ENCODE peak calls at places on chromosomes 13 and 19, in eight cellular contexts. D, F, Y, Z, R, Q, E and I are unnamed samples. For H3K4me1, the result is how much of the 10 kb centered on the place peaks cover.

GRCh38 chr13:94073006-94073744 is 406.3 kb downstream of the DCT start:
- DNase-seq in D (peak), F (no peak), Y (no peak), Z (no peak), R (no peak), Q (no peak), E (no peak), I (no peak)

GRCh38 chr13:31528176-31528575 is 211.2 kb upstream of the RXFP2 start:
- DNase-seq in D (no peak), F (no peak), Y (no peak), Z (no peak), R (no peak), Q (no peak), E (no peak), I (no peak)

GRCh38 chr13:92566767-92567166 is 659.8 kb upstream of the GPC6 start:
- DNase-seq in D (no peak), F (no peak), Y (no peak), Z (no peak), R (no peak), Q (no peak), E (no peak), I (no peak)

GRCh38 chr13:109412232-109412935 is 374.0 kb downstream of the IRS2 start:
- DNase-seq in D (peak), F (peak), Y (peak), Z (no peak), R (peak), Q (peak), E (no peak), I (no peak)

GRCh38 chr13:23883255-23883654 is 5.9 kb downstream of the MIPEP start:
- DNase-seq in D (no peak), F (no peak), Y (no peak), Z (no peak), R (no peak), Q (no peak), E (no peak), I (no peak)

GRCh38 chr19:40466219-40467006 is at the start of gene SPTBN4:
- DNase-seq in D (no peak), F (no peak), Y (no peak), Z (no peak), R (peak), Q (peak), E (no peak), I (peak)

GRCh38 chr19:48940902-48941301 is 7.4 kb downstream of the DHDH start:
- DNase-seq in D (no peak), F (no peak), Y (no peak), Z (no peak), R (no peak), Q (no peak), E (no peak), I (no peak)

GRCh38 chr13:46166221-46166584 is 15.8 kb downstream of the LCP1 start:
- DNase-seq in D (no peak), F (no peak), Y (no peak), Z (no peak), R (no peak), Q (no peak), E (no peak), I (no peak)

GRCh38 chr13:46799139-46799538 is 2.2 kb upstream of the ESD start:
- DNase-seq in D (no peak), F (no peak), Y (no peak), Z (no peak), R (no peak), Q (no peak), E (no peak), I (no peak)

GRCh38 chr19:5935473-5936307 is 21.6 kb downstream of the CAPS start:
- DNase-seq in D (no peak), F (no peak), Y (no peak), Z (no peak), R (no peak), Q (no peak), E (no peak), I (no peak)

GRCh38 chr19:4640247-4641000 is 1.1 kb downstream of the TNFAIP8L1 start:
- DNase-seq in D (no peak), F (no peak), Y (no peak), Z (no peak), R (peak), Q (peak), E (no peak), I (no peak)

GRCh38 chr19:45705115-45705514 is 12.6 kb downstream of the QPCTL start:
- DNase-seq in D (no peak), F (no peak), Y (no peak), Z (no peak), R (no peak), Q (no peak), E (no peak), I (no peak)

GRCh38 chr19:44960906-44961734 is 5.9 kb downstream of the CLPTM1 start:
- DNase-seq in D (no peak), F (no peak), Y (no peak), Z (peak), R (no peak), Q (peak), E (no peak), I (no peak)

GRCh38 chr13:58953638-58954037 is 1210.1 kb downstream of the DIAPH3 start:
- DNase-seq in D (no peak), F (no peak), Y (no peak), Z (peak), R (no peak), Q (no peak), E (no peak), I (no peak)

GRCh38 chr19:45767410-45767880 is 1.6 kb downstream of the SIX5 start:
- DNase-seq in D (peak), F (peak), Y (peak), Z (no peak), R (peak), Q (peak), E (no peak), I (peak)

GRCh38 chr19:33459691-33460090 is 61.9 kb downstream of the PEPD start:
- DNase-seq in D (no peak), F (no peak), Y (no peak), Z (no peak), R (no peak), Q (no peak), E (no peak), I (peak)

GRCh38 chr19:52094526-52094925 is 1.0 kb downstream of the ZNF841 start:
- DNase-seq in D (no peak), F (no peak), Y (no peak), Z (no peak), R (no peak), Q (no peak), E (no peak), I (no peak)

GRCh38 chr19:3818918-3819317 is 32.7 kb upstream of the MATK start:
- DNase-seq in D (no peak), F (no peak), Y (no peak), Z (no peak), R (no peak), Q (no peak), E (no peak), I (no peak)

GRCh38 chr19:46976845-46977320 is 42.8 kb upstream of the NPAS1 start:
- DNase-seq in D (peak), F (peak), Y (peak), Z (no peak), R (no peak), Q (no peak), E (no peak), I (peak)

GRCh38 chr19:46975011-46975917 is 44.4 kb upstream of the NPAS1 start:
- DNase-seq in D (peak), F (no peak), Y (no peak), Z (no peak), R (no peak), Q (no peak), E (no peak), I (no peak)

GRCh38 chr19:46977548-46977947 is 42.1 kb upstream of the NPAS1 start:
- DNase-seq in D (no peak), F (no peak), Y (no peak), Z (no peak), R (no peak), Q (no peak), E (no peak), I (no peak)

GRCh38 chr19:46974181-46974580 is 45.5 kb upstream of the NPAS1 start:
- DNase-seq in D (no peak), F (no peak), Y (no peak), Z (no peak), R (no peak), Q (no peak), E (no peak), I (no peak)

DNA sequence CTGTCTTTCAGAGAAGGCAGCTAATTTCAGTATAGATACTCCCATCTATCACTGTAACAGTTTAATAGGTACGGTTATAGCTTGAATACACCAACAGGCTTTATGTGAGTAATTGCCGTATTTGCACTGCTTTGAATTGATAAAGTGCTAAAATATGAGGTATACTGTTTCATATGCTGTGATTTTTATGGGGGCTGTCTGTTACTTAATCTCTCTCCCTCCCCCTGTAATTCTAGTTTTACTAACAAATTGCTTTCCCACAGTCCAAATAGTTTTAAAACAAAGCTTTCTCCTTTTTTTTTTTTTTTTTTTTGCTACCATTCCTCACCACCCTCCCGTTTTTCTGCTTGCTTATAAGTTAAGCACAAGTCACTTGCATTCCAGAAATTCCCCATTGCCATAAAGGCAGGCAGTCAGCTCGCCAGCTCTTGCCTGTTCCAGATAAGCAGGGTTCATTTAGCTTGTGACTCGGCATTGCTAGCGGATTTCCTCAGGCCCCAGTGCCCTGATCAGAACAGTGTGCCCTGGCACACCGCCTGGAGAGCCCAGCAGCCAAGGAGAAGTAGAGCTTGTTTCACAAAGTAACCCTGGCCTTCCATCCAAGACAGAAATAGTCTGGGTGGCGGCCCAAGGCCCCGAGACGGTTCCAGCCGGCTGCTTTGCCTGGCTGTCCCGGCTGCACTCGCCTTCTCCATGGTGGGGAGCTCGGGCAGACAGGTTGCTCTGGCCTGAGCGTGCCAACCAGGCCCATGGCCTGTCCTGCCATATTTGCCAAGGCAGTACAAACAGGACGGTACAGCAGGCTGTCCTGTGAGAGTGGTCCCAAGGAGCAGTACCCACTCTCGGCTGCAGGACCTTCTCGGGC is 43.5 kb upstream of the NPAS1 start:
- DNase-seq in D (peak), F (peak), Y (peak), Z (no peak), R (peak), Q (peak), E (peak), I (peak)
- H3K4me1 ChIP-seq in D (under half), F (half or more), Y (half or more), Z (under half), R (under half), Q (under half), E (under half), I (under half)

GRCh38 chr19:15289673-15290072 is 42.7 kb downstream of the BRD4 start:
- DNase-seq in D (no peak), F (no peak), Y (no peak), Z (no peak), R (no peak), Q (no peak), E (no peak), I (no peak)

GRCh38 chr19:15286688-15287355 is 45.5 kb downstream of the BRD4 start:
- DNase-seq in D (no peak), F (no peak), Y (no peak), Z (peak), R (no peak), Q (no peak), E (no peak), I (no peak)

GRCh38 chr19:15287496-15287895 is 44.8 kb downstream of the BRD4 start:
- DNase-seq in D (no peak), F (no peak), Y (no peak), Z (no peak), R (no peak), Q (no peak), E (no peak), I (no peak)

GRCh38 chr19:15290149-15290548 is 42.2 kb downstream of the BRD4 start:
- DNase-seq in D (no peak), F (no peak), Y (no peak), Z (no peak), R (no peak), Q (no peak), E (no peak), I (no peak)

GRCh38 chr19:15288146-15288963 is 44.0 kb downstream of the BRD4 start:
- DNase-seq in D (no peak), F (peak), Y (no peak), Z (peak), R (no peak), Q (no peak), E (no peak), I (peak)
- H3K4me3 ChIP-seq in D (no peak), F (peak), Y (peak), Z (peak), R (no peak), Q (no peak), E (no peak), I (no peak)

GRCh38 chr19:16366056-16366432 is 41.4 kb downstream of the KLF2 start:
- DNase-seq in D (no peak), F (no peak), Y (no peak), Z (no peak), R (no peak), Q (no peak), E (no peak), I (no peak)

GRCh38 chr19:16367269-16367683 is 42.6 kb downstream of the KLF2 start:
- DNase-seq in D (no peak), F (no peak), Y (no peak), Z (peak), R (no peak), Q (no peak), E (no peak), I (no peak)

GRCh38 chr19:16365300-16365996 is 40.8 kb downstream of the KLF2 start:
- DNase-seq in D (no peak), F (no peak), Y (no peak), Z (no peak), R (no peak), Q (no peak), E (no peak), I (no peak)

GRCh38 chr19:16368385-16369305 is 44.0 kb downstream of the KLF2 start:
- DNase-seq in D (no peak), F (no peak), Y (no peak), Z (no peak), R (no peak), Q (no peak), E (no peak), I (no peak)

GRCh38 chr19:16366433-16367268 is 42.0 kb downstream of the KLF2 start:
- DNase-seq in D (no peak), F (no peak), Y (no peak), Z (peak), R (no peak), Q (no peak), E (no peak), I (no peak)
- H3K4me1 ChIP-seq in D (under half), F (half or more), Y (under half), Z (half or more), R (under half), Q (under half), E (under half), I (under half)

DNA sequence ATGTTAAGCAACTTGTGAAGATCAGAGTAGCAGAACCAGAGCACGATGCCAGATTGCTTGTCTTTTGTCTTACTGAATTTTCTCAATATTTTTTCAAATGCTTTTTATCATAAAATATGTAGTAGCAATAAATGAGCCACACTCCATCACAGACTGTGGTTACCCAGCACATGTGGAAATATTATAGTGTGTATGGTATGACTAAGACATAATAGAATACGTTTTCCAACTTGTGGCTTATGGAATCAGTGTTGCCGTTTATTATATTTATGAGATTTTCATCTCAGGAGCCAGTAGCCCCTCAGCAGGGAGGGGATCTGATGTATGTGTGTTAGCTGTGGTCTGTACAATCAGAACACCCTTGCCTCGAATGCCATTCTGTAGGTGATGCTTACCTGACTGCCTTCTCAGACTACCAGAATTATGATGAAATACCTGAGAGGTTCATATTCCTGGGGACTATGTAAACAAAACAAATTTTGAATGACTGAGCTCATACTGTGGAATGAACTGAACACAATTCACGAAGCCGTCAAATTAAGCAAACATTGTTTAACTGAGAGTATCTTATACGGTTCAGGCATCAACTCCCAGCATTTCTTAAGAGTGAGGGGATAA is 1.9 kb downstream of the SCEL start:
- DNase-seq in D (no peak), F (no peak), Y (no peak), Z (no peak), R (no peak), Q (no peak), E (no peak), I (no peak)
- H3K4me3 ChIP-seq in D (no peak), F (no peak), Y (no peak), Z (no peak), R (no peak), Q (no peak), E (no peak), I (no peak)

DNA sequence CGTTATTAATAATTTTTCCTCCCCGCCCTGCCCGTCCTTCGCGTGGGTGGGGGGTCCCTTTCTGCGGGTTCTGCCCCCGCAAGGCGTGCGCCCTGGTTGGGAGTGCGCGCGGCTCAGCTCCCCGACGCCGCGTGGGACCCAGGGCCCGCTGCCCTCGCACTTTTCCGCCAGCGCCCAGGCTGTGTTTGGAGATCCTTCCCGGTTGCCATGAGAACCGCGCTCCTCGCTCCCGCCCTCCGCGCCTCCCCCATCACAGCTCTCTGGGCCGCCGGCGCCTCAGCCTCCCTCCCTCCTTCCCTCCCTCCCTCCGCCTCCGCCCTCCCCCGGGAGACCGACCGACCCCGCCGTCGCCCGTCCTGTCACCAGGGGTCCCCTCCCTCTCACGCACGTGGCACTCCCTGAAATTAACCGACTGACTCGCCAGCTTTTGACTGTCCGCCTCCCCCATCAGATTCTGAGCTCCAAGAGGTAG is 2.4 kb upstream of the SSBP4 start:
- DNase-seq in D (peak), F (peak), Y (peak), Z (no peak), R (peak), Q (peak), E (no peak), I (peak)
- H3K4me1 ChIP-seq in D (under half), F (half or more), Y (half or more), Z (half or more), R (under half), Q (half or more), E (under half), I (half or more)

DNA sequence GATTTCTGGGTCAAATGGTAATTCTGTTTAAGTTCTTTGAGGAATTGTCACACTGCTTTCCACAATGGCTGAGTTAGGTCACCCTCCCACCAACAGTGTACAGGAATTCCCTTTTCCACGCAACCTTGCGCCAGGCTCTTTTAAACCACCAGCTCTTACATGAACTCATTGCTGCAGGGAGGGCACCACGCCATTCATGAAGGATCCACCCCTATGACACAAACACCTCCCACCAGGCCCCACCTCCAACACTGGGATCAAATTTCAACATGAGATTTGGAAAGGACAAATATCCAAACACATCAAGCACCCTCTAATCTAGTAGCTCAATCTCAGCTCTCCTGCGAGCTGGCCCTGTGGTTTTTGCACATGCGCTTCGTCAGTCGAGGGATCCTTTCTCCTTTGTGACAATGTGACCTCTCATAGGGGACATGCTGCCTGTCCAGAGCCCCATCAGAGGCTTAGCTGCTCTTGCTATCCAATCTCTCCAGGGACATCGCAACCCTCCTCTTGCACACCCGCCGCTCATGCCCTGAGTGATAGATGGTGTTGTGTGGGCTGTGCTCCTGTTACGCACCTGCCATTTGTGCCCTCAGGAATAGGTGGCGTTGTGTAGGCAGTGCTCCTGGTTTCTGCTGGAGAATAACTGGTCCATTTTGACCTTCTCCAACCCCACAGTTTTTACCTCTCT is 328.0 kb downstream of the UQCRFS1 start:
- DNase-seq in D (no peak), F (no peak), Y (peak), Z (no peak), R (no peak), Q (no peak), E (no peak), I (no peak)
- H3K4me3 ChIP-seq in D (no peak), F (no peak), Y (peak), Z (no peak), R (no peak), Q (no peak), E (no peak), I (no peak)